ENCODE peak calls at places on chromosome 22, in four cellular contexts. K, B, E and Z are unnamed samples.

GRCh38 chr22:17882162-17882561 is 107.9 kb upstream of the BID start:
- DNase-seq in K (no peak), B (no peak), E (no peak), Z (no peak)

GRCh38 chr22:31504282-31504681 is 7.9 kb downstream of the SFI1 start:
- DNase-seq in K (no peak), B (no peak), E (no peak), Z (no peak)

GRCh38 chr22:39952347-39952746 is 7.8 kb upstream of the TMA7B start:
- DNase-seq in K (no peak), B (no peak), E (no peak), Z (no peak)

GRCh38 chr22:38355275-38355674 is 38.0 kb upstream of the CSNK1E start:
- DNase-seq in K (no peak), B (no peak), E (no peak), Z (no peak)

GRCh38 chr22:43351966-43352345 is 8.8 kb upstream of the SCUBE1 start:
- DNase-seq in K (no peak), B (no peak), E (no peak), Z (no peak)

GRCh38 chr22:17785185-17786184 is 11.2 kb upstream of the BID start:
- DNase-seq in K (no peak), B (peak), E (peak), Z (no peak)

GRCh38 chr22:44661070-44661469 is 40.9 kb upstream of the PRR5 start:
- DNase-seq in K (no peak), B (no peak), E (no peak), Z (no peak)

GRCh38 chr22:37746366-37747089 is 49.7 kb downstream of the TRIOBP start:
- DNase-seq in K (no peak), B (peak), E (peak), Z (no peak)

GRCh38 chr22:43798492-43798891 is 13.6 kb downstream of the EFCAB6 start:
- DNase-seq in K (no peak), B (no peak), E (peak), Z (peak)

GRCh38 chr22:30781271-30781875 is 86.7 kb downstream of the OSBP2 start:
- DNase-seq in K (no peak), B (no peak), E (no peak), Z (no peak)

GRCh38 chr22:30276041-30276440 is 9.4 kb upstream of the OSM start:
- DNase-seq in K (no peak), B (no peak), E (no peak), Z (no peak)

GRCh38 chr22:39690901-39691620 is 120.5 kb downstream of the CACNA1I start:
- DNase-seq in K (no peak), B (no peak), E (no peak), Z (no peak)

GRCh38 chr22:29344137-29344536 is 28.6 kb upstream of the RASL10A start:
- DNase-seq in K (no peak), B (peak), E (no peak), Z (no peak)

GRCh38 chr22:27128461-27129080 is 471.2 kb downstream of the MIAT start:
- DNase-seq in K (no peak), B (no peak), E (no peak), Z (no peak)

GRCh38 chr22:27719535-27720227 is 81.9 kb downstream of the MN1 start:
- DNase-seq in K (no peak), B (no peak), E (peak), Z (no peak)

GRCh38 chr22:38353142-38353629 is 36.0 kb upstream of the CSNK1E start:
- DNase-seq in K (no peak), B (peak), E (peak), Z (peak)

GRCh38 chr22:44668190-44668885 is 33.7 kb upstream of the PRR5 start:
- DNase-seq in K (no peak), B (no peak), E (no peak), Z (no peak)

GRCh38 chr22:36367066-36367465 is 20.7 kb downstream of the MYH9 start:
- DNase-seq in K (no peak), B (no peak), E (no peak), Z (no peak)

GRCh38 chr22:39960791-39961746 is 872 bp downstream of the TMA7B start:
- DNase-seq in K (peak), B (no peak), E (no peak), Z (peak)

GRCh38 chr22:38766076-38766777 is 10.4 kb upstream of the SUN2 start:
- DNase-seq in K (no peak), B (peak), E (peak), Z (peak)

GRCh38 chr22:27773236-27773550 is 28.4 kb downstream of the MN1 start:
- DNase-seq in K (no peak), B (no peak), E (no peak), Z (no peak)

GRCh38 chr22:44362249-44363040 is 49.7 kb upstream of the SHISAL1 start:
- DNase-seq in K (no peak), B (no peak), E (no peak), Z (no peak)

GRCh38 chr22:29555065-29555644 is 1.6 kb upstream of the THOC5 start:
- DNase-seq in K (no peak), B (no peak), E (no peak), Z (no peak)

GRCh38 chr22:38218661-38219331 is 17.0 kb downstream of the MAFF start:
- DNase-seq in K (peak), B (peak), E (no peak), Z (no peak)

GRCh38 chr22:19122752-19123492 is 710 bp upstream of the DGCR2 start:
- DNase-seq in K (no peak), B (peak), E (no peak), Z (no peak)

GRCh38 chr22:21760640-21761039 is 25.0 kb upstream of the YPEL1 start:
- DNase-seq in K (peak), B (no peak), E (no peak), Z (no peak)

GRCh38 chr22:31488346-31488883 is 1.2 kb downstream of the EIF4ENIF1 start:
- DNase-seq in K (no peak), B (no peak), E (no peak), Z (no peak)

GRCh38 chr22:40363059-40363458 is 7.3 kb upstream of the SGSM3 start:
- DNase-seq in K (peak), B (no peak), E (no peak), Z (no peak)

GRCh38 chr22:43481528-43482309 is 69.9 kb downstream of the MPPED1 start:
- DNase-seq in K (no peak), B (no peak), E (peak), Z (no peak)

GRCh38 chr22:50267591-50268390 is 2.4 kb downstream of the MAPK11 start:
- DNase-seq in K (no peak), B (peak), E (peak), Z (peak)

DNA sequence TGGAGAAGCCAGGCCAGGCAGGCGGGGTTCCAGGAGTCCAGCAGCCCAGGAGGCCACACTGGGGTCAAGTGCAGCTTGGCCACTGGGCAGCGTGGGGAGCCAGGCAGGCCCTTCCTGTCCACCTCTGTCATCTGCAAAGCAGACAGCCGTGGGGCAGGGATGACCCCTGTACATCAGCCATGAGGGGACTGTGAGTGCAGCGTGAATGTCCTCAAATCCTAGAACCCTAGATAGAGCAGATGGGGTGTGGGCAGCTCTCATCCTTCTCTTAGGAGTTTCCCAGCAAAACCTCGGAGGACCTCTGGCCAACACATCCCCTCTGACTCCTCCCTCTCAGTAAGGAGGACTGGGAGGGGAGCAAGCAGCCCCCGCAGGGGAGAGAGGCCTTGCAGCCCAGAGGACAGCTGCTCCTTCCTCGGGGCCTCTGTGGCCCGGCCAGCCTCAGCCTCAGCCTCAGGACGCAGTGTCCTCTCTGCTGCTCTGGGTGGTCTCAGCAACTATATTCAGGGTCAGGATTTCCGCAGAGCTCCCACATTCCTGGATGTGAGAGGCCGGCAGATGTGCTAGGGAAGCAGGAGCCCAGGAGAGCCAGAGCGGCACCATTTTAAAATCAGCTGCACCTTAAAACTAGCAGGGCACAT is 820.5 kb downstream of the BRD1 start:
- DNase-seq in K (no peak), B (no peak), E (no peak), Z (peak)
- TF ChIP-seq CTCF in K (no peak), B (no peak), E (no peak), Z (no peak)

GRCh38 chr22:42277988-42278776 is 7.7 kb upstream of the TCF20 start:
- DNase-seq in K (no peak), B (no peak), E (no peak), Z (no peak)
- TF ChIP-seq CTCF in K (peak), B (no peak), E (peak), Z (peak)

GRCh38 chr22:33867118-33867863 is 53.0 kb downstream of the LARGE1 start:
- DNase-seq in K (no peak), B (no peak), E (no peak), Z (no peak)
- TF ChIP-seq CTCF in K (no peak), B (no peak), E (no peak), Z (no peak)

GRCh38 chr22:35177811-35178210 is 79.5 kb upstream of the HMGXB4 start:
- DNase-seq in K (no peak), B (no peak), E (no peak), Z (no peak)
- TF ChIP-seq CTCF in K (no peak), B (no peak), E (peak), Z (no peak)

DNA sequence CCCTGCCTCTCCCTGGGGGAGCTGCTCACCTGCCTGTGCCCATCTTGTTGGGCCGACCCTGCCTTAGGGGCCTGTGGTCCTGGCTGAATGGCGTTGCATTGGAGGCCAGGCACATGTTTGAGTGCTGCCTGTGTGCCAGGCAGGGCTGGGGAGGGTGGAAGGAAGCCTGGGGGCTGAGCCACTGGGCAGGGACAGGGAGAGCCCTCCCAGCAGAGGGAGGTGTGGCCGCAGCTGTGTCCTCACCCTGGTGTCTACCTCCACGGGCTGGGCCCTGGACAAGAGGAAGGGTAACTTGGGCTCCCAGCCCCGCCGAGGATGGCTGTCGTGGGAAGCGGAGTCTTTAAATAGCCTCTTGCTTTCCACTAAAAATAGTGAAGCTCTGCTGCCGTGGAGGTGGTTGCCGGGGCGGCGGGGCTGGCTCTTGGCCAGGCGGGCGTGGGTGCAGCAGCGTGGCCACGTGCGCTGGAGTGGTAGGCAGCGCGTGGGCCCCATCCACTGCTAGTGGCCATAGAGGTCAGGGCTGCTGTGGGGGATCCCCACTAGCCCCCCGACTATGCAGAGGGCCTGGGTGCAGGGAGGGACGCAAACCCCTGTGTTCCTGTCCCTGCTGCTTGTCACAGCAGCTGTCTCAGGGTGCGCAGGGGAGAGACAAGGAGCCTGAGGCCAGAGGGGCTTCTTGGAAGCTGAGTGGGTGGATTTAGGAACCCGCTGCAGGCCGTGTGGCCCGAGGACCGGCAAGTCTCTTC is 6.2 kb downstream of the ZDHHC8 start:
- DNase-seq in K (no peak), B (no peak), E (no peak), Z (no peak)
- TF ChIP-seq CTCF in K (no peak), B (no peak), E (no peak), Z (no peak)

GRCh38 chr22:46366327-46366731 is 30.8 kb downstream of the TRMU start:
- DNase-seq in K (no peak), B (peak), E (no peak), Z (no peak)

GRCh38 chr22:46368422-46368821 is 32.9 kb downstream of the TRMU start:
- DNase-seq in K (no peak), B (peak), E (no peak), Z (no peak)

GRCh38 chr22:46368871-46369715 is 33.6 kb downstream of the TRMU start:
- DNase-seq in K (no peak), B (peak), E (no peak), Z (no peak)

GRCh38 chr22:46366801-46367706 is 31.5 kb downstream of the TRMU start:
- DNase-seq in K (no peak), B (peak), E (peak), Z (no peak)

DNA sequence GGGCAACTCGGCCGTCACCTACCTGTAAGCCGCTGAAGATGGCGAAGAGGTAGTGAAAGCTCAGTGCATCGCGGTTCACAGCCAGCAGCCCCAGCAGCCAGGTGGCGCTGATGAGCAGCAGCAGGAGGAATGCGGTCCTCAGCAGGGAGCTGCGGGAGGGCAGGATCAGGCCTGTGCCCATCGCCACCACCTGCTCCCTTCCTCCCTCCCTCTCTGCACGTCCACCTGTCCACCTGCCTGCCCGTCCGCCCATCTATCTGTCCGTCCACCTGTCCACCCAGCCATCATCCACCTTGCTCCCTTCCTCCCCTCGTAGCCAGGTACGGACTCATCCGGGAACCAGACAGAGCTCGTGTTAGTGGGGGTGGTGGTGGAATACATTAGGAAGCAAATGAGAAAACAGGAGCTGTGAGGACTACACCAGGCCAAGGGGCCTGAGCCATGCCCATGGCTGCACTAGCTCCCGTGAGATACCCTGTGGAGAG is 32.2 kb downstream of the TRMU start:
- DNase-seq in K (peak), B (peak), E (peak), Z (peak)
- TF ChIP-seq CTCF in K (peak), B (peak), E (peak), Z (peak)

GRCh38 chr22:25332386-25332785 is 112.9 kb downstream of the CRYBB2 start:
- DNase-seq in K (no peak), B (no peak), E (no peak), Z (no peak)

GRCh38 chr22:25331050-25331449 is 111.6 kb downstream of the CRYBB2 start:
- DNase-seq in K (no peak), B (no peak), E (no peak), Z (no peak)

DNA sequence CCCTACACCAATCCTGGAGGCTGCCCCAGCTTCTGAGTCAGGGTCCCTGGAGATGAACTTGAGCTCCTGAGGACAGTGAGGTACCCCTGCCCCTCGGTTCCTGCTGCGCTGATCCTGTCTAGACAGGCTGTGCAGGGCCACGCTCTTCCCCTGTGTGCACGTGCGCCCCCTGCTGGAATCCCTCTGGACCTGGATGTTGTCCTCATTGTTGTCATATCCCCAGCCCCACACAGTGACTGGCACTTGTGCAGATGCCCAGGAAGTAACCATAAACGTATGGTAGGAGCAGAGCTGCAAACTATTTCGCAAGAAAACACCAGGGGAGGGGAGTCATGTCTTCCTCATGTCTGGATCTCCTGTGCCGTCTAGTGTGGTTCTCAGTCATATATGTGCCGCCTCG is 114.7 kb downstream of the CRYBB2 start:
- DNase-seq in K (no peak), B (peak), E (peak), Z (peak)
- TF ChIP-seq CTCF in K (peak), B (no peak), E (peak), Z (peak)

DNA sequence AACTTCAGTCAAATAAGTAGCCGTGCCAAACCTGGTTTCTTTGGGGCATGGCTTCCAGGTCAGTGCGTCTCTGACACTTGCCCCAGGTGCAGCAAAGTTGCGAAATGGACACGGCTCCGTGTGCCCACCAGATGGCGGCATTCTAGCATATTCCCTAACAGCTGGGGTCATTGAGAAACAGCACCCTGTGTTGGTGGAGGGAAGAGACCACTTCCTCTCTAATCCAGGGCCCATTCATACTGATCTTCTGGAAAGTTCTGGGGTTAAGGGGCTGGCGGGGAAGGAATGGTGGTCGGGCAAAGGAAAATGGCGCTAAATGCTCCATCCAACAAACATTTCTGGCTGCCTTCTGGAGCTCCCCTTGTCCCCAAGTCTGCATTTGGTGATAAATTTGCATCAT is 141.2 kb upstream of the TIMP3 start:
- DNase-seq in K (no peak), B (peak), E (peak), Z (peak)
- TF ChIP-seq CTCF in K (peak), B (peak), E (peak), Z (peak)

DNA sequence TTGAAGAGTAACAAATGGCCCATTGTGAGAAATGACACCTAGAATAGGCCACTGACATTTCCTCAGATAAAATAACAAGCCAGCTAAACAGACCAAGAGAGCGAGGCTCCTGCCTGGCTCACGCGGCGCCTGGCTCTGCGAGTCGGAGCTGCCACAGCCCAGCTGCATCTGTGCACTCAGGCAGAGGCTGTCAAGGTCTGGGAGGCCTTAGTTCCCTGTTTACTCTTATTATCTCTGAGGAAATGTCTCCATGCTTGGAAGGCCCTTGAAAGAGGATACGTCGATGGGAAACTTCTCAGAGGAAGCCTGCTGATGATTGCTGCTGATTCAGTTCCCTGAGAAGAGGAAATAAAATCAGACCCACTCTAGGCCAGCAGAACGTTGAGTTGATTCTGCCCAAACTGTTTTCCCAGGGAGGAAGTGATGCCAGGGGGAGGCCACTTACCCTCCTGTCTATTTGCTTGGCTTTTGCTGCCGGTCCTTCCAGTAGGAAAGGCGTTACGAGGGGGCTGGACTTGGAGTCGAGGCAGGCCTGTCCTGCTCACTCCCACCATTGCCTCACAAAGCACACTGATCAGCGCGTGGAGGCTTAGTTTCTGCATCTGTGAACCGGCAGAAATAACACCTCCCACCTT is 208.8 kb downstream of the TBC1D22A start:
- DNase-seq in K (no peak), B (peak), E (no peak), Z (no peak)
- TF ChIP-seq CTCF in K (no peak), B (no peak), E (no peak), Z (no peak)